ENCODE peak calls at places on chromosome 16, in eight cellular contexts. One of them, this sample, is unnamed.

GRCh38 chr16:27925612-27926011 is 137.9 kb downstream of the GSG1L start:
- DNase-seq in fibroblast of lung: no peak
- DNase-seq in IMR-90: no peak
- DNase-seq in transverse colon: no peak
- DNase-seq in left ventricle myocardium inferior: no peak
- DNase-seq in mammary epithelial cell: no peak
- DNase-seq in psoas muscle: no peak
- DNase-seq in mesendoderm: no peak
- DNase-seq in this sample: no peak

GRCh38 chr16:31416371-31416770 is 11.8 kb downstream of the COX6A2 start:
- DNase-seq in fibroblast of lung: no peak
- DNase-seq in IMR-90: no peak
- DNase-seq in transverse colon: no peak
- DNase-seq in left ventricle myocardium inferior: no peak
- DNase-seq in mammary epithelial cell: no peak
- DNase-seq in psoas muscle: no peak
- DNase-seq in mesendoderm: no peak
- DNase-seq in this sample: no peak

GRCh38 chr16:66705790-66706505 is 9.4 kb upstream of the CMTM4 start:
- DNase-seq in fibroblast of lung: no peak
- DNase-seq in IMR-90: peak; percentile 44
- DNase-seq in transverse colon: peak; percentile 80
- DNase-seq in left ventricle myocardium inferior: peak; percentile 72
- DNase-seq in mammary epithelial cell: no peak
- DNase-seq in psoas muscle: peak; percentile 53
- DNase-seq in mesendoderm: no peak
- DNase-seq in this sample: peak; percentile 76

GRCh38 chr16:48609453-48610023 is 442 bp downstream of the N4BP1 start:
- DNase-seq in fibroblast of lung: peak; percentile 60
- DNase-seq in IMR-90: peak; percentile 54
- DNase-seq in transverse colon: peak; percentile 61
- DNase-seq in left ventricle myocardium inferior: peak; percentile 74
- DNase-seq in mammary epithelial cell: peak; percentile 50
- DNase-seq in psoas muscle: peak; percentile 67
- DNase-seq in mesendoderm: peak; percentile 53
- DNase-seq in this sample: peak; percentile 46

GRCh38 chr16:84785843-84786538 is 33.8 kb upstream of the CRISPLD2 start:
- DNase-seq in fibroblast of lung: peak; percentile 85
- DNase-seq in IMR-90: peak; percentile 70
- DNase-seq in transverse colon: peak; percentile 55
- DNase-seq in left ventricle myocardium inferior: peak; percentile 44
- DNase-seq in mammary epithelial cell: no peak
- DNase-seq in psoas muscle: no peak
- DNase-seq in mesendoderm: no peak
- DNase-seq in this sample: peak; percentile 70

GRCh38 chr16:7650446-7650845 is 317.8 kb downstream of the RBFOX1 start:
- DNase-seq in fibroblast of lung: no peak
- DNase-seq in IMR-90: no peak
- DNase-seq in transverse colon: no peak
- DNase-seq in left ventricle myocardium inferior: no peak
- DNase-seq in mammary epithelial cell: no peak
- DNase-seq in psoas muscle: no peak
- DNase-seq in mesendoderm: no peak
- DNase-seq in this sample: no peak

GRCh38 chr16:8626946-8627345 is 5.4 kb downstream of the METTL22 start:
- DNase-seq in fibroblast of lung: no peak
- DNase-seq in IMR-90: no peak
- DNase-seq in transverse colon: no peak
- DNase-seq in left ventricle myocardium inferior: no peak
- DNase-seq in mammary epithelial cell: no peak
- DNase-seq in psoas muscle: no peak
- DNase-seq in mesendoderm: no peak
- DNase-seq in this sample: no peak

GRCh38 chr16:85372627-85373372 is 240.3 kb upstream of the GSE1 start:
- DNase-seq in fibroblast of lung: peak; percentile 63
- DNase-seq in IMR-90: peak; percentile 85
- DNase-seq in transverse colon: no peak
- DNase-seq in left ventricle myocardium inferior: no peak
- DNase-seq in mammary epithelial cell: peak; percentile 57
- DNase-seq in psoas muscle: peak; percentile 70
- DNase-seq in mesendoderm: peak; percentile 49
- DNase-seq in this sample: peak; percentile 47

GRCh38 chr16:29230671-29231091 is 175.8 kb downstream of the NPIPB11 start:
- DNase-seq in fibroblast of lung: peak; percentile 51
- DNase-seq in IMR-90: peak; percentile 58
- DNase-seq in transverse colon: no peak
- DNase-seq in left ventricle myocardium inferior: no peak
- DNase-seq in mammary epithelial cell: no peak
- DNase-seq in psoas muscle: no peak
- DNase-seq in mesendoderm: peak; percentile 28
- DNase-seq in this sample: no peak

GRCh38 chr16:62276632-62277031 is 240.4 kb upstream of the CDH8 start:
- DNase-seq in fibroblast of lung: no peak
- DNase-seq in IMR-90: no peak
- DNase-seq in transverse colon: no peak
- DNase-seq in left ventricle myocardium inferior: no peak
- DNase-seq in mammary epithelial cell: no peak
- DNase-seq in psoas muscle: no peak
- DNase-seq in mesendoderm: no peak
- DNase-seq in this sample: no peak

GRCh38 chr16:678858-679807 is 1.1 kb upstream of the STUB1 start:
- DNase-seq in fibroblast of lung: peak; percentile 56
- DNase-seq in IMR-90: peak; percentile 30
- DNase-seq in transverse colon: peak; percentile 74
- DNase-seq in left ventricle myocardium inferior: peak; percentile 76
- DNase-seq in mammary epithelial cell: peak; percentile 30
- DNase-seq in psoas muscle: peak; percentile 76
- DNase-seq in mesendoderm: peak; percentile 86
- DNase-seq in this sample: peak; percentile 51

GRCh38 chr16:74735554-74735953 is 34.9 kb upstream of the MLKL start:
- DNase-seq in fibroblast of lung: no peak
- DNase-seq in IMR-90: no peak
- DNase-seq in transverse colon: no peak
- DNase-seq in left ventricle myocardium inferior: no peak
- DNase-seq in mammary epithelial cell: no peak
- DNase-seq in psoas muscle: no peak
- DNase-seq in mesendoderm: no peak
- DNase-seq in this sample: no peak

GRCh38 chr16:12675852-12676251 is 127.8 kb downstream of the CPPED1 start:
- DNase-seq in fibroblast of lung: no peak
- DNase-seq in IMR-90: peak; percentile 75
- DNase-seq in transverse colon: no peak
- DNase-seq in left ventricle myocardium inferior: no peak
- DNase-seq in mammary epithelial cell: peak; percentile 8
- DNase-seq in psoas muscle: no peak
- DNase-seq in mesendoderm: peak; percentile 29
- DNase-seq in this sample: no peak

GRCh38 chr16:13139661-13140241 is 238.4 kb downstream of the SHISA9 start:
- DNase-seq in fibroblast of lung: no peak
- DNase-seq in IMR-90: no peak
- DNase-seq in transverse colon: no peak
- DNase-seq in left ventricle myocardium inferior: no peak
- DNase-seq in mammary epithelial cell: peak; percentile 47
- DNase-seq in psoas muscle: no peak
- DNase-seq in mesendoderm: no peak
- DNase-seq in this sample: no peak

GRCh38 chr16:30527635-30528178 is 1.3 kb upstream of the ZNF768 start:
- DNase-seq in fibroblast of lung: no peak
- DNase-seq in IMR-90: no peak
- DNase-seq in transverse colon: peak; percentile 62
- DNase-seq in left ventricle myocardium inferior: no peak
- DNase-seq in mammary epithelial cell: peak; percentile 84
- DNase-seq in psoas muscle: no peak
- DNase-seq in mesendoderm: no peak
- DNase-seq in this sample: no peak

DNA sequence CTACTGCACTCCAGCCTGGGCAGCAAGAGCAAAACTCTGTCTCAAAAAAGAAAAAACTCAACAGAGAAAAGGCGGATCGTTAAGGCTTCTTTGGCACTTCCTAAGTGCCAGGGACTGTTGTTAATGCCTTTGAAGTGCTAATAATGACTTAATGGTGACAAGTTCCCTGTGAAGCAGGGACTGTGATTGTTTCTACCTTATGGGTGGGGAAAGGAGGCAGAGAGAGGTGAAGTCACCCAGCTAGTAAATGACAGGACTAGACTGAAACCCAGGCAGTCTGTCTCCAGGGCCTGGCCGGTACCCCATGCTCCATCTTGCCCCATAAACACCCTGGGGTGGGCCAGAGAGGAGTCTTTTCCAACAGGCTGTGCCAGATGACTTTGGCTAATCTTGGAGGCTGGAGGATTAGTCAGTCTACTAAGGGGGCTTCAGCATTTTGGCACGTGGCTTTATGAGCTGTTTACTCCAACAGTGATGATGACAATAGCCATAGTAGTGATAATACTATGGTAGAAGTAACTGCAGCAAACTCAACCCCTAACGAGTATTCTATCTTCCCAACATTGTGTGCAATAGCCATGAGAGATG is 26.9 kb downstream of the ABCC1 start:
- DNase-seq in fibroblast of lung: no peak
- DNase-seq in IMR-90: no peak
- DNase-seq in transverse colon: no peak
- DNase-seq in left ventricle myocardium inferior: no peak
- DNase-seq in mammary epithelial cell: no peak
- DNase-seq in psoas muscle: no peak
- DNase-seq in mesendoderm: peak; percentile 81
- DNase-seq in this sample: no peak
- H3K4me3 ChIP-seq in fibroblast of lung: peak overlapping the region; percentile 29
- H3K4me3 ChIP-seq in IMR-90: no peak overlapping the region
- H3K4me3 ChIP-seq in transverse colon: no peak overlapping the region
- H3K4me3 ChIP-seq in left ventricle myocardium inferior: no peak overlapping the region
- H3K4me3 ChIP-seq in mammary epithelial cell: no peak overlapping the region
- H3K4me3 ChIP-seq in psoas muscle: no peak overlapping the region
- H3K4me3 ChIP-seq in mesendoderm: no peak overlapping the region
- H3K4me3 ChIP-seq in this sample: no peak overlapping the region

GRCh38 chr16:4771646-4772045 is 4.7 kb upstream of the ZNF500 start:
- DNase-seq in fibroblast of lung: no peak
- DNase-seq in IMR-90: no peak
- DNase-seq in transverse colon: no peak
- DNase-seq in left ventricle myocardium inferior: no peak
- DNase-seq in mammary epithelial cell: no peak
- DNase-seq in psoas muscle: no peak
- DNase-seq in mesendoderm: no peak
- DNase-seq in this sample: no peak

GRCh38 chr16:4768549-4769305 is 1.8 kb upstream of the ZNF500 start:
- DNase-seq in fibroblast of lung: peak; percentile 93
- DNase-seq in IMR-90: peak; percentile 92
- DNase-seq in transverse colon: peak; percentile 99
- DNase-seq in left ventricle myocardium inferior: peak; percentile 99
- DNase-seq in mammary epithelial cell: peak; percentile 95
- DNase-seq in psoas muscle: peak; percentile 96
- DNase-seq in mesendoderm: peak; percentile 98
- DNase-seq in this sample: peak; percentile 98

GRCh38 chr16:4766875-4767628 is at the start of gene ZNF500:
- DNase-seq in fibroblast of lung: peak; percentile 95
- DNase-seq in IMR-90: peak; percentile 95
- DNase-seq in transverse colon: peak; percentile 99
- DNase-seq in left ventricle myocardium inferior: peak; percentile 99
- DNase-seq in mammary epithelial cell: peak; percentile 91
- DNase-seq in psoas muscle: peak; percentile 99
- DNase-seq in mesendoderm: peak; percentile 98
- DNase-seq in this sample: peak; percentile 95

GRCh38 chr16:4767872-4768548 is 1.0 kb upstream of the ZNF500 start:
- DNase-seq in fibroblast of lung: no peak
- DNase-seq in IMR-90: peak; percentile 13
- DNase-seq in transverse colon: peak; percentile 40
- DNase-seq in left ventricle myocardium inferior: no peak
- DNase-seq in mammary epithelial cell: peak; percentile 65
- DNase-seq in psoas muscle: no peak
- DNase-seq in mesendoderm: no peak
- DNase-seq in this sample: no peak

DNA sequence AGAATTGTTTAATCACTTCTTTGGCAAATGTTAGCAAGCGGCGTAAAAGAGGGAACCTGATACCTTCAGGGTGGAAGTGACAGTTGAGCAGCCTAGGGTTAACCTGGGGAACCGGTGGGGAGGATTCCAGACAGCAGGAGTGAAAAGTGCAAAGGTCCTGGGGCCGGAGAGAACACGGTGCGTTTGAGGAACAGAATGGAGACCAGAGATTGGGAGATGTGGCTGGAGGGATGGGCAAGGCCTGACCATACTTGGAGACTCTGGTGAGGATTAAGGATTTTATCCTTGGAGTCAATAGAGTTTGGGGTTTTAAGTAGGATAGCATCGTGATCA is 2.3 kb upstream of the ZNF500 start:
- DNase-seq in fibroblast of lung: no peak
- DNase-seq in IMR-90: no peak
- DNase-seq in transverse colon: no peak
- DNase-seq in left ventricle myocardium inferior: no peak
- DNase-seq in mammary epithelial cell: no peak
- DNase-seq in psoas muscle: no peak
- DNase-seq in mesendoderm: no peak
- DNase-seq in this sample: peak; percentile 35
- H3K27ac ChIP-seq in fibroblast of lung: no peak overlapping the region
- H3K27ac ChIP-seq in IMR-90: no peak overlapping the region
- H3K27ac ChIP-seq in transverse colon: peak overlapping the region; percentile 95
- H3K27ac ChIP-seq in left ventricle myocardium inferior: peak overlapping the region; percentile 91
- H3K27ac ChIP-seq in mammary epithelial cell: no peak overlapping the region
- H3K27ac ChIP-seq in psoas muscle: peak overlapping the region; percentile 78
- H3K27ac ChIP-seq in mesendoderm: no peak overlapping the region
- H3K27ac ChIP-seq in this sample: no peak overlapping the region

GRCh38 chr16:25235991-25236390 is 19.2 kb downstream of the AQP8 start:
- DNase-seq in fibroblast of lung: no peak
- DNase-seq in IMR-90: peak; percentile 27
- DNase-seq in transverse colon: no peak
- DNase-seq in left ventricle myocardium inferior: no peak
- DNase-seq in mammary epithelial cell: no peak
- DNase-seq in psoas muscle: no peak
- DNase-seq in mesendoderm: peak; percentile 42
- DNase-seq in this sample: no peak
- H3K4me3 ChIP-seq in fibroblast of lung: no peak overlapping the region
- H3K4me3 ChIP-seq in IMR-90: no peak overlapping the region
- H3K4me3 ChIP-seq in transverse colon: no peak overlapping the region
- H3K4me3 ChIP-seq in left ventricle myocardium inferior: no peak overlapping the region
- H3K4me3 ChIP-seq in mammary epithelial cell: no peak overlapping the region
- H3K4me3 ChIP-seq in psoas muscle: no peak overlapping the region
- H3K4me3 ChIP-seq in mesendoderm: no peak overlapping the region
- H3K4me3 ChIP-seq in this sample: no peak overlapping the region

GRCh38 chr16:15498427-15499175 is 64.2 kb downstream of the BMERB1 start:
- DNase-seq in fibroblast of lung: peak; percentile 62
- DNase-seq in IMR-90: peak; percentile 71
- DNase-seq in transverse colon: no peak
- DNase-seq in left ventricle myocardium inferior: no peak
- DNase-seq in mammary epithelial cell: no peak
- DNase-seq in psoas muscle: no peak
- DNase-seq in mesendoderm: peak; percentile 49
- DNase-seq in this sample: no peak

GRCh38 chr16:15507959-15508336 is 73.6 kb downstream of the BMERB1 start:
- DNase-seq in fibroblast of lung: no peak
- DNase-seq in IMR-90: no peak
- DNase-seq in transverse colon: no peak
- DNase-seq in left ventricle myocardium inferior: no peak
- DNase-seq in mammary epithelial cell: no peak
- DNase-seq in psoas muscle: no peak
- DNase-seq in mesendoderm: no peak
- DNase-seq in this sample: no peak

GRCh38 chr16:15506441-15506840 is 72.1 kb downstream of the BMERB1 start:
- DNase-seq in fibroblast of lung: no peak
- DNase-seq in IMR-90: no peak
- DNase-seq in transverse colon: no peak
- DNase-seq in left ventricle myocardium inferior: no peak
- DNase-seq in mammary epithelial cell: no peak
- DNase-seq in psoas muscle: no peak
- DNase-seq in mesendoderm: no peak
- DNase-seq in this sample: no peak

GRCh38 chr16:15507299-15507958 is 73.0 kb downstream of the BMERB1 start:
- DNase-seq in fibroblast of lung: peak; percentile 31
- DNase-seq in IMR-90: peak; percentile 53
- DNase-seq in transverse colon: no peak
- DNase-seq in left ventricle myocardium inferior: no peak
- DNase-seq in mammary epithelial cell: peak; percentile 5
- DNase-seq in psoas muscle: peak; percentile 40
- DNase-seq in mesendoderm: peak; percentile 37
- DNase-seq in this sample: no peak

GRCh38 chr16:15502041-15502725 is 67.8 kb downstream of the BMERB1 start:
- DNase-seq in fibroblast of lung: peak; percentile 91
- DNase-seq in IMR-90: peak; percentile 96
- DNase-seq in transverse colon: no peak
- DNase-seq in left ventricle myocardium inferior: no peak
- DNase-seq in mammary epithelial cell: peak; percentile 75
- DNase-seq in psoas muscle: peak; percentile 30
- DNase-seq in mesendoderm: peak; percentile 92
- DNase-seq in this sample: no peak
- H3K27ac ChIP-seq in fibroblast of lung: peak overlapping the region; percentile 53
- H3K27ac ChIP-seq in IMR-90: peak overlapping the region; percentile 89
- H3K27ac ChIP-seq in transverse colon: no peak overlapping the region
- H3K27ac ChIP-seq in left ventricle myocardium inferior: no peak overlapping the region
- H3K27ac ChIP-seq in mammary epithelial cell: no peak overlapping the region
- H3K27ac ChIP-seq in psoas muscle: no peak overlapping the region
- H3K27ac ChIP-seq in mesendoderm: no peak overlapping the region
- H3K27ac ChIP-seq in this sample: no peak overlapping the region